ENCODE peak calls at places on chromosomes 16 and 17, in nine cellular contexts. V is BJ, G is H9, X is psoas muscle, M is progenitor cell of endocrine pancreas, E is IMR-90, C is HL-60, I is nephron progenitor cell, Z is A549. U is an unnamed sample.

GRCh38 chr17:66165537-66166123 is 26.3 kb downstream of the CEP112 start:
- DNase-seq in M (no peak), E (peak), Z (peak), C (no peak), V (peak), G (no peak), X (no peak), I (peak), U (peak)

GRCh38 chr16:79713609-79714309 is 113.2 kb upstream of the MAF start:
- DNase-seq in X (no peak), C (no peak), Z (no peak), I (no peak), V (no peak), M (no peak), G (no peak), E (no peak), U (no peak)

GRCh38 chr16:55703003-55704001 is 47.5 kb downstream of the SLC6A2 start:
- DNase-seq in Z (peak), I (peak), C (no peak), E (peak), G (no peak), X (no peak), V (no peak), M (no peak), U (peak)

GRCh38 chr16:78962457-78962929 is 638.0 kb downstream of the MAF start:
- DNase-seq in M (no peak), C (no peak), E (no peak), G (no peak), X (no peak), V (no peak), I (no peak), Z (no peak), U (no peak)

GRCh38 chr16:74743668-74744299 is 30.8 kb downstream of the FA2H start:
- DNase-seq in C (no peak), V (no peak), G (no peak), Z (peak), E (peak), M (no peak), X (no peak), I (no peak), U (no peak)

GRCh38 chr17:68385490-68386215 is 71.6 kb downstream of the WIPI1 start:
- DNase-seq in C (no peak), M (no peak), Z (no peak), V (no peak), G (peak), X (no peak), I (no peak), E (no peak), U (no peak)

GRCh38 chr17:81741594-81742452 is 29.7 kb downstream of the SLC25A10 start:
- DNase-seq in M (no peak), E (no peak), V (no peak), C (no peak), X (no peak), I (no peak), Z (no peak), G (no peak), U (no peak)

GRCh38 chr16:89050868-89051311 is 42.8 kb upstream of the ACSF3 start:
- DNase-seq in Z (no peak), I (peak), M (no peak), X (no peak), V (no peak), E (no peak), G (no peak), C (no peak), U (no peak)

GRCh38 chr16:79372504-79373184 is 227.9 kb downstream of the MAF start:
- DNase-seq in M (no peak), X (peak), Z (peak), I (no peak), C (no peak), V (no peak), G (no peak), E (no peak), U (no peak)

GRCh38 chr16:53055603-53056527 is 1.1 kb downstream of the CHD9 start:
- DNase-seq in C (peak), X (no peak), G (peak), V (no peak), Z (peak), M (no peak), I (no peak), E (peak), U (no peak)

GRCh38 chr16:89498839-89499238 is 8.5 kb upstream of the ANKRD11 start:
- DNase-seq in I (peak), V (no peak), X (peak), Z (no peak), E (no peak), C (no peak), G (no peak), M (no peak), U (peak)

GRCh38 chr16:80759419-80760162 is 44.8 kb downstream of the CDYL2 start:
- DNase-seq in E (no peak), C (no peak), M (no peak), X (no peak), V (no peak), I (no peak), G (no peak), Z (no peak), U (no peak)

GRCh38 chr17:38560503-38561318 is 45.0 kb downstream of the SRCIN1 start:
- DNase-seq in M (no peak), G (peak), C (no peak), Z (no peak), E (peak), X (no peak), V (no peak), I (peak), U (no peak)

GRCh38 chr16:82002831-82003230 is 8.4 kb downstream of the SDR42E1 start:
- DNase-seq in C (no peak), E (no peak), G (no peak), V (no peak), X (no peak), I (no peak), Z (no peak), M (no peak), U (no peak)

GRCh38 chr16:86353934-86354333 is 156.4 kb upstream of the FOXF1 start:
- DNase-seq in G (no peak), V (no peak), I (no peak), E (no peak), C (no peak), X (no peak), Z (no peak), M (no peak), U (no peak)

GRCh38 chr16:49557070-49557446 is 183.5 kb downstream of the C16orf78 start:
- DNase-seq in Z (no peak), G (peak), V (no peak), C (no peak), M (peak), X (no peak), I (peak), E (no peak), U (no peak)

GRCh38 chr17:39064374-39064773 is 87.1 kb downstream of the PLXDC1 start:
- DNase-seq in V (peak), Z (no peak), X (no peak), E (peak), M (no peak), C (no peak), I (no peak), G (no peak), U (no peak)

GRCh38 chr16:73058616-73059409 is 10.9 kb upstream of the ZFHX3 start:
- DNase-seq in G (no peak), E (peak), C (no peak), X (peak), I (peak), Z (no peak), V (no peak), M (peak), U (no peak)

GRCh38 chr17:75896360-75897075 is at the start of gene TRIM65:
- DNase-seq in I (peak), G (peak), M (peak), C (peak), E (peak), X (peak), Z (peak), V (no peak), U (no peak)

GRCh38 chr17:69444023-69444422 is 29.5 kb downstream of the MAP2K6 start:
- DNase-seq in C (no peak), V (no peak), E (no peak), G (no peak), Z (no peak), X (no peak), M (no peak), I (no peak), U (no peak)

GRCh38 chr17:12229315-12229714 is 208.6 kb downstream of the MAP2K4 start:
- DNase-seq in G (no peak), V (no peak), M (no peak), I (no peak), X (no peak), Z (no peak), E (no peak), C (no peak), U (no peak)

GRCh38 chr16:13307255-13307654 is 405.9 kb downstream of the SHISA9 start:
- DNase-seq in G (no peak), X (no peak), I (no peak), M (no peak), C (no peak), V (peak), Z (no peak), E (no peak), U (peak)

GRCh38 chr16:78832100-78832499 is 732.6 kb downstream of the WWOX start:
- DNase-seq in X (no peak), V (no peak), G (no peak), M (no peak), E (no peak), C (no peak), Z (no peak), I (no peak), U (no peak)

GRCh38 chr16:88426018-88426417 is 27.1 kb upstream of the ZFPM1 start:
- DNase-seq in I (no peak), M (no peak), X (no peak), G (no peak), V (no peak), C (no peak), E (no peak), Z (no peak), U (no peak)

GRCh38 chr16:75230471-75231110 is 11.8 kb downstream of the CTRB1 start:
- DNase-seq in G (no peak), E (peak), V (no peak), I (no peak), M (no peak), X (no peak), C (no peak), Z (no peak), U (no peak)

GRCh38 chr16:72174726-72175125 is 2.8 kb upstream of the PMFBP1 start:
- DNase-seq in X (no peak), M (no peak), I (no peak), V (no peak), G (no peak), Z (no peak), E (no peak), C (peak), U (no peak)

DNA sequence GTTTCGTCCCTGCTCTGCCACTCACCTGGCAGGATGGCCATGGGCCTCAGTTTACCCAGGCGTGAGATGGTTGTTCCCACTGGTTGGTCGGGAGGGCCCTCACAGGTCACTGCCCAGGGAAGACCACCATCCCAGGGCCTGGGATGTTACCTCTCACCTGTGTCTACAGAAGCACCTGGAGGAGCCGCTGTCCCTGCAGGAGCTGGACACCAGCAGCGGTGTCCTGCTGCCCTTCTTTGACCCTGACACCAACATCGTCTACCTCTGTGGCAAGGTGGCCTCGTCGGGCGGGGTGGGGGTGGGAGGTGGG is 4.1 kb downstream of the CORO1A start:
- DNase-seq in G (no peak), I (no peak), X (no peak), M (no peak), V (no peak), C (no peak), E (no peak), Z (no peak), U (no peak)
- TF ChIP-seq CTCF in G (peak), I (no peak), X (no peak), M (no peak), V (no peak), C (no peak), E (no peak), Z (no peak), U (no peak)

GRCh38 chr17:48148029-48148759 is 40.6 kb downstream of the SNX11 start:
- DNase-seq in I (no peak), M (no peak), X (no peak), G (no peak), E (no peak), C (no peak), Z (no peak), V (no peak), U (no peak)

GRCh38 chr17:48144976-48145798 is 37.6 kb downstream of the SNX11 start:
- DNase-seq in V (no peak), Z (no peak), C (no peak), G (no peak), X (no peak), M (no peak), E (no peak), I (no peak), U (no peak)

GRCh38 chr17:48139948-48140347 is 32.4 kb downstream of the SNX11 start:
- DNase-seq in M (no peak), C (no peak), Z (no peak), I (no peak), E (no peak), G (no peak), X (no peak), V (no peak), U (no peak)

GRCh38 chr17:48149174-48150106 is 41.9 kb downstream of the SNX11 start:
- DNase-seq in M (no peak), X (no peak), G (peak), E (no peak), Z (no peak), I (peak), V (no peak), C (no peak), U (no peak)

DNA sequence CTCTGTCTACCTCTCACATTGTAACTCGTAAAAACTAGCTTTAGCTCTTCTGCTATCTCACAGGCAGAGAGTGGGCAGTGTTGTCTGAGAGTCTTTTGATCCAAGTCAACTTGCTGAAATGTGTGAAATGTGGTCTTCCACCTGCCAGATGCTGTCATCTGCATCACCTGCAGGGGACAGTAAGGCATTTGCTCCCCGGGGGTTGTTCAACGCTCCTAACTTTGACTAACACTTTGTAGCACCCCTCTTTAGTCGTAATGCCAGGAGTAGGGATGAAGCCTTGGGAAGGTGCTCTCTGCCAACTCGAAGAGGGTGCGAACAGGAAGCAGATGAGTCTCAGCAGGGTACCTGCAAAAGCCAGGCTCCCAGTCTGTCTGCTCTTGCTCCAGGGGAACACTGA is 36.1 kb downstream of the SNX11 start:
- DNase-seq in C (no peak), M (no peak), E (no peak), V (no peak), I (no peak), G (no peak), Z (no peak), X (no peak), U (no peak)
- TF ChIP-seq CTCF in C (no peak), M (no peak), E (no peak), V (no peak), I (no peak), G (peak), Z (no peak), X (no peak), U (no peak)

GRCh38 chr16:68406458-68407041 is 41.8 kb downstream of the SMPD3 start:
- DNase-seq in X (no peak), V (peak), M (no peak), Z (no peak), C (no peak), I (no peak), G (no peak), E (peak), U (peak)
- TF ChIP-seq CTCF in X (no peak), V (no peak), M (no peak), Z (no peak), C (no peak), I (no peak), G (no peak), E (no peak), U (no peak)

GRCh38 chr16:3608069-3608468 is 3.3 kb downstream of the SLX4 start:
- DNase-seq in V (no peak), E (no peak), I (no peak), Z (no peak), G (no peak), C (no peak), M (no peak), X (no peak), U (no peak)
- TF ChIP-seq CTCF in V (no peak), E (no peak), I (no peak), Z (no peak), G (no peak), C (no peak), M (no peak), X (no peak), U (no peak)

GRCh38 chr17:4594406-4595349 is 10.3 kb downstream of the SMTNL2 start:
- DNase-seq in X (no peak), V (no peak), G (peak), Z (no peak), I (peak), E (no peak), C (no peak), M (peak), U (no peak)
- TF ChIP-seq CTCF in X (peak), V (peak), G (peak), Z (no peak), I (peak), E (no peak), C (no peak), M (peak), U (peak)